ENCODE peak calls at places on chromosomes 3 and 15, in ten cellular contexts. One of them, this sample, is unnamed.

GRCh38 chr3:161560006-161560637 is 63.5 kb downstream of the OTOL1 start:
- DNase-seq in T-helper 2 cell: no peak
- DNase-seq in COR-L47: peak; percentile 80
- DNase-seq in amniotic stem cell: peak; percentile 23
- DNase-seq in caudate nucleus: no peak
- DNase-seq in upper lobe of right lung: no peak
- DNase-seq in tibial nerve: peak; percentile 38
- DNase-seq in stimulated activated CD4-positive, alpha-beta T cell treated with anti-CD3 and anti-CD28 coated beads, Interleukin-15, amount 100 ng/mL, for 1 hour: no peak
- DNase-seq in skeletal muscle cell: no peak
- DNase-seq in LHCN-M2: peak; percentile 45
- DNase-seq in this sample: peak; percentile 63

GRCh38 chr3:10964537-10965167 is 27.9 kb upstream of the SLC6A1 start:
- DNase-seq in T-helper 2 cell: no peak
- DNase-seq in COR-L47: no peak
- DNase-seq in amniotic stem cell: no peak
- DNase-seq in caudate nucleus: no peak
- DNase-seq in upper lobe of right lung: no peak
- DNase-seq in tibial nerve: no peak
- DNase-seq in stimulated activated CD4-positive, alpha-beta T cell treated with anti-CD3 and anti-CD28 coated beads, Interleukin-15, amount 100 ng/mL, for 1 hour: no peak
- DNase-seq in skeletal muscle cell: no peak
- DNase-seq in LHCN-M2: peak; percentile 20
- DNase-seq in this sample: no peak

GRCh38 chr3:38316356-38317185 is 30.0 kb upstream of the XYLB start:
- DNase-seq in T-helper 2 cell: no peak
- DNase-seq in COR-L47: no peak
- DNase-seq in amniotic stem cell: no peak
- DNase-seq in caudate nucleus: no peak
- DNase-seq in upper lobe of right lung: no peak
- DNase-seq in tibial nerve: no peak
- DNase-seq in stimulated activated CD4-positive, alpha-beta T cell treated with anti-CD3 and anti-CD28 coated beads, Interleukin-15, amount 100 ng/mL, for 1 hour: no peak
- DNase-seq in skeletal muscle cell: no peak
- DNase-seq in LHCN-M2: no peak
- DNase-seq in this sample: no peak

GRCh38 chr3:133885241-133885711 is 10.4 kb downstream of the RAB6B start:
- DNase-seq in T-helper 2 cell: no peak
- DNase-seq in COR-L47: no peak
- DNase-seq in amniotic stem cell: no peak
- DNase-seq in caudate nucleus: no peak
- DNase-seq in upper lobe of right lung: no peak
- DNase-seq in tibial nerve: no peak
- DNase-seq in stimulated activated CD4-positive, alpha-beta T cell treated with anti-CD3 and anti-CD28 coated beads, Interleukin-15, amount 100 ng/mL, for 1 hour: no peak
- DNase-seq in skeletal muscle cell: no peak
- DNase-seq in LHCN-M2: no peak
- DNase-seq in this sample: no peak

GRCh38 chr15:95106781-95107180 is 875.4 kb downstream of the MCTP2 start:
- DNase-seq in T-helper 2 cell: no peak
- DNase-seq in COR-L47: no peak
- DNase-seq in amniotic stem cell: no peak
- DNase-seq in caudate nucleus: no peak
- DNase-seq in upper lobe of right lung: no peak
- DNase-seq in tibial nerve: no peak
- DNase-seq in stimulated activated CD4-positive, alpha-beta T cell treated with anti-CD3 and anti-CD28 coated beads, Interleukin-15, amount 100 ng/mL, for 1 hour: no peak
- DNase-seq in skeletal muscle cell: no peak
- DNase-seq in LHCN-M2: no peak
- DNase-seq in this sample: no peak

GRCh38 chr3:135980343-135980742 is 14.8 kb downstream of the PPP2R3A start:
- DNase-seq in T-helper 2 cell: no peak
- DNase-seq in COR-L47: no peak
- DNase-seq in amniotic stem cell: no peak
- DNase-seq in caudate nucleus: no peak
- DNase-seq in upper lobe of right lung: no peak
- DNase-seq in tibial nerve: no peak
- DNase-seq in stimulated activated CD4-positive, alpha-beta T cell treated with anti-CD3 and anti-CD28 coated beads, Interleukin-15, amount 100 ng/mL, for 1 hour: no peak
- DNase-seq in skeletal muscle cell: no peak
- DNase-seq in LHCN-M2: no peak
- DNase-seq in this sample: no peak

GRCh38 chr3:161415506-161416231 is 44.4 kb upstream of the SPTSSB start:
- DNase-seq in T-helper 2 cell: no peak
- DNase-seq in COR-L47: peak; percentile 13
- DNase-seq in amniotic stem cell: peak; percentile 76
- DNase-seq in caudate nucleus: no peak
- DNase-seq in upper lobe of right lung: no peak
- DNase-seq in tibial nerve: peak; percentile 10
- DNase-seq in stimulated activated CD4-positive, alpha-beta T cell treated with anti-CD3 and anti-CD28 coated beads, Interleukin-15, amount 100 ng/mL, for 1 hour: no peak
- DNase-seq in skeletal muscle cell: peak; percentile 84
- DNase-seq in LHCN-M2: peak; percentile 32
- DNase-seq in this sample: no peak

GRCh38 chr3:102714567-102714966 is 279.8 kb downstream of the ZPLD1 start:
- DNase-seq in T-helper 2 cell: no peak
- DNase-seq in COR-L47: no peak
- DNase-seq in amniotic stem cell: no peak
- DNase-seq in caudate nucleus: no peak
- DNase-seq in upper lobe of right lung: no peak
- DNase-seq in tibial nerve: no peak
- DNase-seq in stimulated activated CD4-positive, alpha-beta T cell treated with anti-CD3 and anti-CD28 coated beads, Interleukin-15, amount 100 ng/mL, for 1 hour: no peak
- DNase-seq in skeletal muscle cell: no peak
- DNase-seq in LHCN-M2: no peak
- DNase-seq in this sample: no peak

GRCh38 chr3:100045696-100046095 is 68.6 kb downstream of the FILIP1L start:
- DNase-seq in T-helper 2 cell: no peak
- DNase-seq in COR-L47: no peak
- DNase-seq in amniotic stem cell: no peak
- DNase-seq in caudate nucleus: no peak
- DNase-seq in upper lobe of right lung: peak; percentile 62
- DNase-seq in tibial nerve: peak; percentile 61
- DNase-seq in stimulated activated CD4-positive, alpha-beta T cell treated with anti-CD3 and anti-CD28 coated beads, Interleukin-15, amount 100 ng/mL, for 1 hour: no peak
- DNase-seq in skeletal muscle cell: peak; percentile 98
- DNase-seq in LHCN-M2: peak; percentile 90
- DNase-seq in this sample: peak; percentile 87

GRCh38 chr3:41961061-41961749 is 698 bp downstream of the ULK4 start:
- DNase-seq in T-helper 2 cell: peak; percentile 54
- DNase-seq in COR-L47: peak; percentile 5
- DNase-seq in amniotic stem cell: peak; percentile 41
- DNase-seq in caudate nucleus: no peak
- DNase-seq in upper lobe of right lung: peak; percentile 79
- DNase-seq in tibial nerve: peak; percentile 9
- DNase-seq in stimulated activated CD4-positive, alpha-beta T cell treated with anti-CD3 and anti-CD28 coated beads, Interleukin-15, amount 100 ng/mL, for 1 hour: peak; percentile 8
- DNase-seq in skeletal muscle cell: peak; percentile 10
- DNase-seq in LHCN-M2: peak; percentile 53
- DNase-seq in this sample: peak; percentile 78

GRCh38 chr3:134074001-134074789 is 44.5 kb upstream of the SLCO2A1 start:
- DNase-seq in T-helper 2 cell: no peak
- DNase-seq in COR-L47: no peak
- DNase-seq in amniotic stem cell: no peak
- DNase-seq in caudate nucleus: no peak
- DNase-seq in upper lobe of right lung: no peak
- DNase-seq in tibial nerve: no peak
- DNase-seq in stimulated activated CD4-positive, alpha-beta T cell treated with anti-CD3 and anti-CD28 coated beads, Interleukin-15, amount 100 ng/mL, for 1 hour: no peak
- DNase-seq in skeletal muscle cell: no peak
- DNase-seq in LHCN-M2: no peak
- DNase-seq in this sample: no peak

GRCh38 chr3:55626284-55626675 is 139.2 kb upstream of the WNT5A start:
- DNase-seq in T-helper 2 cell: no peak
- DNase-seq in COR-L47: no peak
- DNase-seq in amniotic stem cell: no peak
- DNase-seq in caudate nucleus: no peak
- DNase-seq in upper lobe of right lung: no peak
- DNase-seq in tibial nerve: no peak
- DNase-seq in stimulated activated CD4-positive, alpha-beta T cell treated with anti-CD3 and anti-CD28 coated beads, Interleukin-15, amount 100 ng/mL, for 1 hour: no peak
- DNase-seq in skeletal muscle cell: no peak
- DNase-seq in LHCN-M2: no peak
- DNase-seq in this sample: no peak

GRCh38 chr3:42839616-42840015 is 30.4 kb downstream of the ACKR2 start:
- DNase-seq in T-helper 2 cell: peak; percentile 4
- DNase-seq in COR-L47: peak; percentile 25
- DNase-seq in amniotic stem cell: peak; percentile 46
- DNase-seq in caudate nucleus: no peak
- DNase-seq in upper lobe of right lung: no peak
- DNase-seq in tibial nerve: peak; percentile 82
- DNase-seq in stimulated activated CD4-positive, alpha-beta T cell treated with anti-CD3 and anti-CD28 coated beads, Interleukin-15, amount 100 ng/mL, for 1 hour: no peak
- DNase-seq in skeletal muscle cell: no peak
- DNase-seq in LHCN-M2: peak; percentile 70
- DNase-seq in this sample: peak; percentile 73

GRCh38 chr3:8301977-8302589 is 199.5 kb upstream of the LMCD1 start:
- DNase-seq in T-helper 2 cell: no peak
- DNase-seq in COR-L47: no peak
- DNase-seq in amniotic stem cell: peak; percentile 13
- DNase-seq in caudate nucleus: no peak
- DNase-seq in upper lobe of right lung: no peak
- DNase-seq in tibial nerve: no peak
- DNase-seq in stimulated activated CD4-positive, alpha-beta T cell treated with anti-CD3 and anti-CD28 coated beads, Interleukin-15, amount 100 ng/mL, for 1 hour: no peak
- DNase-seq in skeletal muscle cell: peak; percentile 18
- DNase-seq in LHCN-M2: peak; percentile 59
- DNase-seq in this sample: no peak

GRCh38 chr3:47791193-47791855 is 9.6 kb upstream of the SMARCC1 start:
- DNase-seq in T-helper 2 cell: no peak
- DNase-seq in COR-L47: no peak
- DNase-seq in amniotic stem cell: no peak
- DNase-seq in caudate nucleus: no peak
- DNase-seq in upper lobe of right lung: no peak
- DNase-seq in tibial nerve: no peak
- DNase-seq in stimulated activated CD4-positive, alpha-beta T cell treated with anti-CD3 and anti-CD28 coated beads, Interleukin-15, amount 100 ng/mL, for 1 hour: no peak
- DNase-seq in skeletal muscle cell: no peak
- DNase-seq in LHCN-M2: no peak
- DNase-seq in this sample: no peak

GRCh38 chr3:56783644-56784451 is 17.9 kb downstream of the ARHGEF3 start:
- DNase-seq in T-helper 2 cell: peak; percentile 81
- DNase-seq in COR-L47: no peak
- DNase-seq in amniotic stem cell: no peak
- DNase-seq in caudate nucleus: no peak
- DNase-seq in upper lobe of right lung: no peak
- DNase-seq in tibial nerve: peak; percentile 46
- DNase-seq in stimulated activated CD4-positive, alpha-beta T cell treated with anti-CD3 and anti-CD28 coated beads, Interleukin-15, amount 100 ng/mL, for 1 hour: peak; percentile 18
- DNase-seq in skeletal muscle cell: peak; percentile 85
- DNase-seq in LHCN-M2: peak; percentile 63
- DNase-seq in this sample: peak; percentile 77

GRCh38 chr3:45952456-45952855 is 9.2 kb downstream of the CXCR6 start:
- DNase-seq in T-helper 2 cell: no peak
- DNase-seq in COR-L47: no peak
- DNase-seq in amniotic stem cell: no peak
- DNase-seq in caudate nucleus: no peak
- DNase-seq in upper lobe of right lung: no peak
- DNase-seq in tibial nerve: no peak
- DNase-seq in stimulated activated CD4-positive, alpha-beta T cell treated with anti-CD3 and anti-CD28 coated beads, Interleukin-15, amount 100 ng/mL, for 1 hour: no peak
- DNase-seq in skeletal muscle cell: no peak
- DNase-seq in LHCN-M2: peak; percentile 8
- DNase-seq in this sample: no peak

GRCh38 chr3:13358051-13358450 is 62.1 kb downstream of the NUP210 start:
- DNase-seq in T-helper 2 cell: no peak
- DNase-seq in COR-L47: no peak
- DNase-seq in amniotic stem cell: no peak
- DNase-seq in caudate nucleus: no peak
- DNase-seq in upper lobe of right lung: no peak
- DNase-seq in tibial nerve: no peak
- DNase-seq in stimulated activated CD4-positive, alpha-beta T cell treated with anti-CD3 and anti-CD28 coated beads, Interleukin-15, amount 100 ng/mL, for 1 hour: no peak
- DNase-seq in skeletal muscle cell: no peak
- DNase-seq in LHCN-M2: no peak
- DNase-seq in this sample: no peak

GRCh38 chr3:1091276-1091675 is 1.5 kb upstream of the CNTN6 start:
- DNase-seq in T-helper 2 cell: no peak
- DNase-seq in COR-L47: no peak
- DNase-seq in amniotic stem cell: no peak
- DNase-seq in caudate nucleus: no peak
- DNase-seq in upper lobe of right lung: no peak
- DNase-seq in tibial nerve: no peak
- DNase-seq in stimulated activated CD4-positive, alpha-beta T cell treated with anti-CD3 and anti-CD28 coated beads, Interleukin-15, amount 100 ng/mL, for 1 hour: no peak
- DNase-seq in skeletal muscle cell: no peak
- DNase-seq in LHCN-M2: no peak
- DNase-seq in this sample: no peak

GRCh38 chr3:60553144-60553543 is 698.1 kb downstream of the FHIT start:
- DNase-seq in T-helper 2 cell: no peak
- DNase-seq in COR-L47: no peak
- DNase-seq in amniotic stem cell: no peak
- DNase-seq in caudate nucleus: no peak
- DNase-seq in upper lobe of right lung: no peak
- DNase-seq in tibial nerve: no peak
- DNase-seq in stimulated activated CD4-positive, alpha-beta T cell treated with anti-CD3 and anti-CD28 coated beads, Interleukin-15, amount 100 ng/mL, for 1 hour: no peak
- DNase-seq in skeletal muscle cell: no peak
- DNase-seq in LHCN-M2: no peak
- DNase-seq in this sample: no peak

GRCh38 chr3:46215810-46216414 is 7.8 kb upstream of the CCR1 start:
- DNase-seq in T-helper 2 cell: no peak
- DNase-seq in COR-L47: no peak
- DNase-seq in amniotic stem cell: no peak
- DNase-seq in caudate nucleus: no peak
- DNase-seq in upper lobe of right lung: no peak
- DNase-seq in tibial nerve: no peak
- DNase-seq in stimulated activated CD4-positive, alpha-beta T cell treated with anti-CD3 and anti-CD28 coated beads, Interleukin-15, amount 100 ng/mL, for 1 hour: no peak
- DNase-seq in skeletal muscle cell: no peak
- DNase-seq in LHCN-M2: no peak
- DNase-seq in this sample: no peak

GRCh38 chr3:125615256-125615655 is 20.0 kb upstream of the OSBPL11 start:
- DNase-seq in T-helper 2 cell: no peak
- DNase-seq in COR-L47: no peak
- DNase-seq in amniotic stem cell: no peak
- DNase-seq in caudate nucleus: no peak
- DNase-seq in upper lobe of right lung: no peak
- DNase-seq in tibial nerve: no peak
- DNase-seq in stimulated activated CD4-positive, alpha-beta T cell treated with anti-CD3 and anti-CD28 coated beads, Interleukin-15, amount 100 ng/mL, for 1 hour: no peak
- DNase-seq in skeletal muscle cell: no peak
- DNase-seq in LHCN-M2: no peak
- DNase-seq in this sample: no peak

GRCh38 chr3:72814308-72814707 is 33.9 kb downstream of the SHQ1 start:
- DNase-seq in T-helper 2 cell: no peak
- DNase-seq in COR-L47: no peak
- DNase-seq in amniotic stem cell: no peak
- DNase-seq in caudate nucleus: no peak
- DNase-seq in upper lobe of right lung: no peak
- DNase-seq in tibial nerve: no peak
- DNase-seq in stimulated activated CD4-positive, alpha-beta T cell treated with anti-CD3 and anti-CD28 coated beads, Interleukin-15, amount 100 ng/mL, for 1 hour: no peak
- DNase-seq in skeletal muscle cell: no peak
- DNase-seq in LHCN-M2: no peak
- DNase-seq in this sample: no peak

GRCh38 chr15:71256934-71257333 is 141.7 kb downstream of the THSD4 start:
- DNase-seq in T-helper 2 cell: no peak
- DNase-seq in COR-L47: no peak
- DNase-seq in amniotic stem cell: no peak
- DNase-seq in caudate nucleus: no peak
- DNase-seq in upper lobe of right lung: no peak
- DNase-seq in tibial nerve: no peak
- DNase-seq in stimulated activated CD4-positive, alpha-beta T cell treated with anti-CD3 and anti-CD28 coated beads, Interleukin-15, amount 100 ng/mL, for 1 hour: no peak
- DNase-seq in skeletal muscle cell: no peak
- DNase-seq in LHCN-M2: no peak
- DNase-seq in this sample: no peak

This sample was measured in sigmoid colon.